ENCODE peak calls at places on chromosomes 2 and 18, in seven cellular contexts. A, Z, V, Q, E, M and G are unnamed samples.

GRCh38 chr2:100194951-100195350 is 52.6 kb upstream of the AFF3 start:
- DNase-seq in A (no peak), Z (no peak), V (no peak), Q (no peak), E (no peak), M (no peak), G (no peak)

GRCh38 chr2:133525090-133525489 is 43.2 kb downstream of the NCKAP5 start:
- DNase-seq in A (no peak), Z (no peak), V (no peak), Q (no peak), E (no peak), M (no peak), G (no peak)

GRCh38 chr18:26091047-26091630 is 726 bp upstream of the SS18 start:
- DNase-seq in A (no peak), Z (no peak), V (peak; percentile 64), Q (peak; percentile 59), E (peak; percentile 87), M (peak; percentile 73), G (no peak)

GRCh38 chr18:29096380-29096779 is 919.5 kb upstream of the CDH2 start:
- DNase-seq in A (no peak), Z (no peak), V (no peak), Q (no peak), E (no peak), M (no peak), G (no peak)

GRCh38 chr18:76380791-76381405 is 114.1 kb downstream of the ZNF516 start:
- DNase-seq in A (no peak), Z (no peak), V (no peak), Q (no peak), E (no peak), M (no peak), G (peak; percentile 57)

GRCh38 chr2:50649626-50650397 is 382.1 kb downstream of the NRXN1 start:
- DNase-seq in A (peak; percentile 56), Z (no peak), V (no peak), Q (no peak), E (no peak), M (no peak), G (peak; percentile 27)

GRCh38 chr2:62504657-62505056 is 1.3 kb downstream of the TMEM17 start:
- DNase-seq in A (no peak), Z (no peak), V (no peak), Q (no peak), E (no peak), M (no peak), G (no peak)

GRCh38 chr18:2883137-2883671 is 36.4 kb downstream of the EMILIN2 start:
- DNase-seq in A (no peak), Z (no peak), V (no peak), Q (no peak), E (peak; percentile 61), M (no peak), G (peak; percentile 30)

GRCh38 chr2:85695691-85696668 is 1.8 kb downstream of the GNLY start:
- DNase-seq in A (no peak), Z (no peak), V (no peak), Q (no peak), E (no peak), M (no peak), G (no peak)

GRCh38 chr2:205763708-205764501 is 81.6 kb downstream of the NRP2 start:
- DNase-seq in A (peak; percentile 63), Z (no peak), V (peak; percentile 29), Q (peak; percentile 64), E (peak; percentile 86), M (peak; percentile 62), G (peak; percentile 90)

GRCh38 chr2:159226059-159226461 is 60.4 kb downstream of the WDSUB1 start:
- DNase-seq in A (peak; percentile 52), Z (no peak), V (no peak), Q (peak; percentile 35), E (no peak), M (peak; percentile 47), G (no peak)

GRCh38 chr2:173829727-173830126 is 135.4 kb downstream of the SP3 start:
- DNase-seq in A (no peak), Z (no peak), V (no peak), Q (no peak), E (no peak), M (peak; percentile 1), G (no peak)

GRCh38 chr2:11111811-11112425 is 43.3 kb upstream of the SLC66A3 start:
- DNase-seq in A (no peak), Z (no peak), V (no peak), Q (no peak), E (no peak), M (no peak), G (no peak)

GRCh38 chr2:108614043-108614435 is 79.8 kb downstream of the LIMS1 start:
- DNase-seq in A (no peak), Z (no peak), V (no peak), Q (no peak), E (no peak), M (no peak), G (no peak)

GRCh38 chr18:61677435-61677830 is 215.4 kb downstream of the RNF152 start:
- DNase-seq in A (peak; percentile 24), Z (no peak), V (no peak), Q (no peak), E (no peak), M (no peak), G (peak; percentile 5)

GRCh38 chr2:205364261-205364660 is 318.0 kb upstream of the NRP2 start:
- DNase-seq in A (no peak), Z (no peak), V (no peak), Q (no peak), E (no peak), M (no peak), G (no peak)

GRCh38 chr2:176002684-176003225 is 688 bp upstream of the LNPK start:
- DNase-seq in A (peak; percentile 27), Z (no peak), V (no peak), Q (peak; percentile 35), E (no peak), M (peak; percentile 60), G (peak; percentile 48)

GRCh38 chr2:223868005-223868404 is 30.6 kb upstream of the AP1S3 start:
- DNase-seq in A (no peak), Z (peak; percentile 45), V (no peak), Q (no peak), E (no peak), M (no peak), G (no peak)

GRCh38 chr2:190344275-190344827 is 962 bp downstream of the INPP1 start:
- DNase-seq in A (no peak), Z (no peak), V (peak; percentile 47), Q (peak; percentile 67), E (no peak), M (peak; percentile 13), G (no peak)

GRCh38 chr2:64260817-64261216 is 116.6 kb upstream of the PELI1 start:
- DNase-seq in A (no peak), Z (no peak), V (peak; percentile 36), Q (peak; percentile 25), E (no peak), M (no peak), G (no peak)

GRCh38 chr18:35581555-35582309 is at the start of gene GALNT1:
- DNase-seq in A (peak; percentile 4), Z (peak; percentile 11), V (peak; percentile 37), Q (peak; percentile 23), E (peak; percentile 73), M (peak; percentile 62), G (peak; percentile 52)

GRCh38 chr2:158457092-158457825 is 507 bp downstream of the PKP4 start:
- DNase-seq in A (peak; percentile 61), Z (peak; percentile 67), V (peak; percentile 70), Q (peak; percentile 65), E (peak; percentile 85), M (peak; percentile 82), G (peak; percentile 74)

GRCh38 chr2:72973566-72974435 is 56.5 kb downstream of the EMX1 start:
- DNase-seq in A (peak; percentile 58), Z (peak; percentile 61), V (no peak), Q (peak; percentile 71), E (no peak), M (peak; percentile 70), G (peak; percentile 77)

GRCh38 chr2:43217228-43218220 is 8.9 kb downstream of the ZFP36L2 start:
- DNase-seq in A (no peak), Z (no peak), V (no peak), Q (peak; percentile 53), E (peak; percentile 58), M (no peak), G (no peak)
- H3K4me1 ChIP-seq in A (peaks cover 22% of the 10 kb centered on the region), Z (peaks cover 10% of the 10 kb centered on the region), V (peaks cover 73% of the 10 kb centered on the region), Q (peaks cover 53% of the 10 kb centered on the region), E (peaks cover 17% of the 10 kb centered on the region), M (peaks cover 45% of the 10 kb centered on the region), G (peaks cover 61% of the 10 kb centered on the region)

DNA sequence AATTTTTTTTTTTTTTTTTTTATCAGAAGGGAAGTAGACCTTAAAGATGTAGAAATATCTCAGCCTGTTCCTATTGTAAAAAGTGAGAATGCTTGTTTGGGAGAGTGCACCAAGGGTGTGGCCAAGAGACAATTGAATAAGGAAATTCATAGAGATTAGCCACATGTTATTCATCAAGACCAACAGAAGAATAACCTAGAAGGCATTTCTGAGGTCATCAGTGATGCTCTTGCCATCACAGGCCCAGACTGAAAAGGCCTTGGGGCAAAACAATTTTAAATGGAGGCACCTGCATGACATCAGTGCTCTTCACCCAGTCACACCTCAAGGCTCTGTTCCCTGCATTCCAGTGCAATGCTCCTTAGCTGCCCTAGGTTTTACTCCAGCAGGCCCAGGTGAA is 2043.3 kb upstream of the PIK3C3 start:
- DNase-seq in A (no peak), Z (no peak), V (no peak), Q (no peak), E (no peak), M (no peak), G (no peak)
- H3K4me1 ChIP-seq in A (no peaks in the 10 kb centered on the region), Z (no peaks in the 10 kb centered on the region), V (no peaks in the 10 kb centered on the region), Q (peaks cover 3% of the 10 kb centered on the region), E (no peaks in the 10 kb centered on the region), M (no peaks in the 10 kb centered on the region), G (no peaks in the 10 kb centered on the region)

GRCh38 chr2:31259075-31259474 is 25.1 kb downstream of the EHD3 start:
- DNase-seq in A (no peak), Z (no peak), V (no peak), Q (no peak), E (no peak), M (no peak), G (no peak)
- H3K4me1 ChIP-seq in A (no peaks in the 10 kb centered on the region), Z (no peaks in the 10 kb centered on the region), V (peaks cover 22% of the 10 kb centered on the region), Q (no peaks in the 10 kb centered on the region), E (no peaks in the 10 kb centered on the region), M (peaks cover 9% of the 10 kb centered on the region), G (peaks cover 8% of the 10 kb centered on the region)

GRCh38 chr18:55875330-55875933 is 287.4 kb upstream of the TCF4 start:
- DNase-seq in A (no peak), Z (peak; percentile 10), V (no peak), Q (no peak), E (no peak), M (no peak), G (no peak)

GRCh38 chr18:55868909-55869308 is 280.9 kb upstream of the TCF4 start:
- DNase-seq in A (peak; percentile 76), Z (no peak), V (no peak), Q (no peak), E (no peak), M (peak; percentile 43), G (no peak)

GRCh38 chr18:55869547-55869946 is 281.6 kb upstream of the TCF4 start:
- DNase-seq in A (no peak), Z (no peak), V (no peak), Q (no peak), E (no peak), M (no peak), G (no peak)

DNA sequence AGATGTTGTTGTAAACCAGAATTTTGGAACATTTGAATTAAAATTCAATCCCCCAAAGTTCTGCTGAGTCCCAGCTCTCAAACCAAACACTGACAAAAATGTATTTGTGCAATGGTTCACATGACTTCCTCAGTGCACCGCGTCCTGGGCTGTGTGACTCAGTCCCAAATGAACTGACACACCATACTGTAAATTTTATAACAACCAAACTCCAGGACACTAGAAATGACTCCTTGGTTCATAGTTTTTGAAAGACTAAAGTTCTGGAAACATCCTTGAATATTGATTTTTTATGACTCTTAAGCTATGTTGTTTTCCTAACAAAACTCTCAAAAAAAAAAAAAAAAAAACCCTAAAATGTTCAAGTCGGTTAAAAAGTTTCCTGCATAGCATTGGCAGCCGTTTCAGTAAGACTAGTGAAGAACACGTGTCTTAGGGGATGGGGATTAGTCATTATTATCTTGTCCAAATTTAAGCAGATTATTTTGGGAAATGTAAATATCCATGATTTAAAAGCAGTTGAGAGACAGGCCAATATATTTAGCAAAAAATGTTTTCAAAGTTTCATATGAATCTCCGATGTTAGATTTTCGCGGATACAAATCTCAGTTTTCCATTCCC is 282.1 kb upstream of the TCF4 start:
- DNase-seq in A (peak; percentile 61), Z (no peak), V (peak; percentile 33), Q (no peak), E (peak; percentile 27), M (peak; percentile 64), G (no peak)
- H3K4me1 ChIP-seq in A (peaks cover 9% of the 10 kb centered on the region), Z (peaks cover 2% of the 10 kb centered on the region), V (peaks cover 21% of the 10 kb centered on the region), Q (no peaks in the 10 kb centered on the region), E (no peaks in the 10 kb centered on the region), M (peaks cover 50% of the 10 kb centered on the region), G (peaks cover 2% of the 10 kb centered on the region)